ENCODE peak calls at places on chromosomes 13 and 19, in nine cellular contexts. B, S, D, V, C, M, O, Q and W are unnamed samples.

GRCh38 chr19:33392341-33393285 is 19.1 kb downstream of the CEBPG start:
- DNase-seq in D (no peak), V (no peak), O (peak; percentile 80), Q (no peak), S (no peak), B (no peak), M (no peak), C (no peak), W (no peak)

GRCh38 chr13:19818223-19818842 is 35.6 kb upstream of the PSPC1 start:
- DNase-seq in V (peak; percentile 4), B (no peak), D (no peak), S (peak; percentile 48), C (peak; percentile 26), O (peak; percentile 96), Q (no peak), M (peak; percentile 16), W (no peak)

GRCh38 chr19:15780595-15781418 is 6.7 kb upstream of the OR10H5 start:
- DNase-seq in C (no peak), Q (no peak), B (no peak), O (no peak), M (no peak), V (no peak), D (no peak), S (no peak), W (no peak)

GRCh38 chr19:36051236-36051635 is 2.8 kb downstream of the THAP8 start:
- DNase-seq in O (no peak), D (no peak), S (peak; percentile 15), B (no peak), C (no peak), Q (no peak), M (no peak), V (no peak), W (no peak)

GRCh38 chr19:29793116-29793727 is 18.6 kb upstream of the CCNE1 start:
- DNase-seq in C (no peak), S (no peak), D (no peak), M (no peak), B (no peak), O (no peak), Q (no peak), V (no peak), W (no peak)

GRCh38 chr19:49939721-49940481 is 10.6 kb upstream of the NUP62 start:
- DNase-seq in Q (no peak), D (no peak), B (no peak), O (no peak), M (no peak), S (no peak), C (no peak), V (no peak), W (no peak)

GRCh38 chr13:30600470-30600869 is 17.2 kb upstream of the USPL1 start:
- DNase-seq in Q (no peak), M (no peak), S (no peak), V (no peak), D (no peak), B (no peak), C (no peak), O (no peak), W (no peak)

GRCh38 chr13:69331245-69331644 is 776.4 kb upstream of the ATXN8OS start:
- DNase-seq in B (no peak), Q (no peak), S (no peak), D (no peak), V (no peak), M (no peak), O (no peak), C (no peak), W (no peak)

GRCh38 chr19:45152504-45153338 is 8.1 kb downstream of the NKPD1 start:
- DNase-seq in O (peak; percentile 89), M (no peak), Q (no peak), S (peak; percentile 66), B (no peak), V (peak; percentile 21), C (peak; percentile 64), D (no peak), W (peak; percentile 30)

GRCh38 chr13:71359641-71360040 is 507.4 kb downstream of the DACH1 start:
- DNase-seq in C (no peak), S (peak; percentile 28), V (no peak), D (no peak), M (no peak), Q (no peak), O (no peak), B (no peak), W (no peak)